ENCODE peak calls at places on chromosomes 1 and 21, in eight cellular contexts. One of them, this sample, is unnamed.
A peak's percentile ranks its signal among the peaks of the same experiment; 100 is the strongest.

GRCh38 chr1:151009206-151009587 is 948 bp downstream of the PRUNE1 start:
- DNase-seq in GM23338: no peak
- DNase-seq in CD4-positive, alpha-beta T cell: no peak
- DNase-seq in AG09309: no peak
- DNase-seq in MCF 10A: no peak
- DNase-seq in PC-9: no peak
- DNase-seq in OCI-LY7: no peak
- DNase-seq in GM13977: no peak
- DNase-seq in this sample: no peak

GRCh38 chr1:204417231-204417997 is 5.8 kb upstream of the PPP1R15B start:
- DNase-seq in PC-9: peak; percentile 77
- DNase-seq in AG09309: peak; percentile 99
- DNase-seq in GM13977: no peak
- DNase-seq in OCI-LY7: no peak
- DNase-seq in CD4-positive, alpha-beta T cell: no peak
- DNase-seq in GM23338: no peak
- DNase-seq in MCF 10A: peak; percentile 100
- DNase-seq in this sample: peak; percentile 92

GRCh38 chr1:183144752-183145151 is 41.3 kb upstream of the LAMC2 start:
- DNase-seq in GM23338: no peak
- DNase-seq in OCI-LY7: no peak
- DNase-seq in GM13977: no peak
- DNase-seq in CD4-positive, alpha-beta T cell: no peak
- DNase-seq in AG09309: no peak
- DNase-seq in PC-9: no peak
- DNase-seq in MCF 10A: no peak
- DNase-seq in this sample: peak; percentile 33

GRCh38 chr21:42171091-42172053 is 47.6 kb upstream of the ABCG1 start:
- DNase-seq in GM13977: no peak
- DNase-seq in AG09309: no peak
- DNase-seq in OCI-LY7: peak; percentile 57
- DNase-seq in MCF 10A: peak; percentile 88
- DNase-seq in CD4-positive, alpha-beta T cell: no peak
- DNase-seq in PC-9: peak; percentile 46
- DNase-seq in GM23338: no peak
- DNase-seq in this sample: no peak

GRCh38 chr1:231021540-231022031 is 18.5 kb downstream of the FAM89A start:
- DNase-seq in OCI-LY7: no peak
- DNase-seq in GM13977: no peak
- DNase-seq in CD4-positive, alpha-beta T cell: no peak
- DNase-seq in GM23338: no peak
- DNase-seq in MCF 10A: no peak
- DNase-seq in AG09309: no peak
- DNase-seq in PC-9: no peak
- DNase-seq in this sample: no peak

GRCh38 chr1:183215076-183215720 is 29.1 kb downstream of the LAMC2 start:
- DNase-seq in GM13977: no peak
- DNase-seq in PC-9: no peak
- DNase-seq in OCI-LY7: no peak
- DNase-seq in AG09309: no peak
- DNase-seq in MCF 10A: no peak
- DNase-seq in CD4-positive, alpha-beta T cell: no peak
- DNase-seq in GM23338: no peak
- DNase-seq in this sample: no peak

GRCh38 chr1:115687744-115688143 is 46.0 kb downstream of the VANGL1 start:
- DNase-seq in CD4-positive, alpha-beta T cell: no peak
- DNase-seq in GM13977: no peak
- DNase-seq in PC-9: no peak
- DNase-seq in MCF 10A: no peak
- DNase-seq in AG09309: no peak
- DNase-seq in GM23338: no peak
- DNase-seq in OCI-LY7: no peak
- DNase-seq in this sample: no peak

GRCh38 chr1:91876040-91876470 is 9.9 kb downstream of the TGFBR3 start:
- DNase-seq in OCI-LY7: no peak
- DNase-seq in GM23338: no peak
- DNase-seq in GM13977: peak; percentile 69
- DNase-seq in AG09309: no peak
- DNase-seq in CD4-positive, alpha-beta T cell: no peak
- DNase-seq in MCF 10A: no peak
- DNase-seq in PC-9: no peak
- DNase-seq in this sample: no peak

GRCh38 chr1:181089017-181089776 is 697 bp downstream of the IER5 start:
- DNase-seq in CD4-positive, alpha-beta T cell: no peak
- DNase-seq in MCF 10A: no peak
- DNase-seq in AG09309: no peak
- DNase-seq in PC-9: no peak
- DNase-seq in GM23338: peak; percentile 53
- DNase-seq in GM13977: no peak
- DNase-seq in OCI-LY7: peak; percentile 63
- DNase-seq in this sample: peak; percentile 55

GRCh38 chr1:224170748-224171478 is 12.1 kb upstream of the DEGS1 start:
- DNase-seq in PC-9: peak; percentile 25
- DNase-seq in GM23338: peak; percentile 72
- DNase-seq in CD4-positive, alpha-beta T cell: no peak
- DNase-seq in AG09309: no peak
- DNase-seq in OCI-LY7: peak; percentile 41
- DNase-seq in GM13977: no peak
- DNase-seq in MCF 10A: peak; percentile 71
- DNase-seq in this sample: no peak

GRCh38 chr1:51072040-51072439 is 30.0 kb upstream of the C1orf185 start:
- DNase-seq in MCF 10A: peak; percentile 82
- DNase-seq in PC-9: no peak
- DNase-seq in OCI-LY7: no peak
- DNase-seq in GM23338: peak; percentile 16
- DNase-seq in GM13977: no peak
- DNase-seq in CD4-positive, alpha-beta T cell: no peak
- DNase-seq in AG09309: no peak
- DNase-seq in this sample: no peak

GRCh38 chr1:53899206-53899628 is 5.2 kb downstream of the DIO1 start:
- DNase-seq in PC-9: no peak
- DNase-seq in AG09309: peak; percentile 11
- DNase-seq in OCI-LY7: no peak
- DNase-seq in CD4-positive, alpha-beta T cell: no peak
- DNase-seq in GM23338: no peak
- DNase-seq in MCF 10A: no peak
- DNase-seq in GM13977: no peak
- DNase-seq in this sample: no peak

GRCh38 chr1:41611932-41612450 is 127.5 kb upstream of the EDN2 start:
- DNase-seq in PC-9: no peak
- DNase-seq in GM23338: no peak
- DNase-seq in AG09309: no peak
- DNase-seq in CD4-positive, alpha-beta T cell: no peak
- DNase-seq in MCF 10A: no peak
- DNase-seq in GM13977: no peak
- DNase-seq in OCI-LY7: no peak
- DNase-seq in this sample: no peak

GRCh38 chr1:203289281-203289981 is 15.9 kb upstream of the BTG2 start:
- DNase-seq in OCI-LY7: peak; percentile 93
- DNase-seq in MCF 10A: no peak
- DNase-seq in GM13977: peak; percentile 88
- DNase-seq in GM23338: no peak
- DNase-seq in PC-9: no peak
- DNase-seq in CD4-positive, alpha-beta T cell: peak; percentile 86
- DNase-seq in AG09309: no peak
- DNase-seq in this sample: peak; percentile 93

GRCh38 chr1:12383786-12384185 is 154.0 kb downstream of the VPS13D start:
- DNase-seq in OCI-LY7: no peak
- DNase-seq in MCF 10A: no peak
- DNase-seq in GM23338: no peak
- DNase-seq in AG09309: no peak
- DNase-seq in GM13977: no peak
- DNase-seq in CD4-positive, alpha-beta T cell: no peak
- DNase-seq in PC-9: no peak
- DNase-seq in this sample: no peak

DNA sequence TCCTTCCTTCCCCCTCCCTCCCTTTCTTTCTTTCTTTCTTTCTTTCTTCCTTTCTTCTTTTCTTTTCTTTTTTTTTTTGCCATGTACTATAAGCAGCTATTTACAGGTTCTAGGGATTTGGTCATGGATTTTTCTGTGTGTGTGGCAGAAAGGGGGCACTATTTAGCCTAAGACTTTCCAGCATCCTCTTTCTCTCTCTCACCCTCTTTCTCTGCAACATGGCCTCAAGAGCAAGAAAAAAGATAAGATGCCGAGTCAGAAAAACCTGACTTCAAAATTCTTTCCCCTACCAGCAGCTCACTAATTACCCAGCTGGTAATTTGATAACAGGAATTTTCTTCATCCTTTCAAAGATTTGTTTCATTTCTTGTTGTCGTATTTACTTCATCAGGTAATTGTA is 458.3 kb upstream of the ADAMTS5 start:
- DNase-seq in GM13977: no peak
- DNase-seq in MCF 10A: no peak
- DNase-seq in OCI-LY7: no peak
- DNase-seq in CD4-positive, alpha-beta T cell: no peak
- DNase-seq in AG09309: no peak
- DNase-seq in GM23338: peak; percentile 58
- DNase-seq in PC-9: no peak
- DNase-seq in this sample: no peak
- TF ChIP-seq CTCF in GM13977: no peak
- TF ChIP-seq CTCF in MCF 10A: no peak
- TF ChIP-seq CTCF in OCI-LY7: no peak
- TF ChIP-seq CTCF in CD4-positive, alpha-beta T cell: no peak
- TF ChIP-seq CTCF in AG09309: no peak
- TF ChIP-seq CTCF in GM23338: peak; percentile 55
- TF ChIP-seq CTCF in PC-9: no peak
- TF ChIP-seq CTCF in this sample: no peak

DNA sequence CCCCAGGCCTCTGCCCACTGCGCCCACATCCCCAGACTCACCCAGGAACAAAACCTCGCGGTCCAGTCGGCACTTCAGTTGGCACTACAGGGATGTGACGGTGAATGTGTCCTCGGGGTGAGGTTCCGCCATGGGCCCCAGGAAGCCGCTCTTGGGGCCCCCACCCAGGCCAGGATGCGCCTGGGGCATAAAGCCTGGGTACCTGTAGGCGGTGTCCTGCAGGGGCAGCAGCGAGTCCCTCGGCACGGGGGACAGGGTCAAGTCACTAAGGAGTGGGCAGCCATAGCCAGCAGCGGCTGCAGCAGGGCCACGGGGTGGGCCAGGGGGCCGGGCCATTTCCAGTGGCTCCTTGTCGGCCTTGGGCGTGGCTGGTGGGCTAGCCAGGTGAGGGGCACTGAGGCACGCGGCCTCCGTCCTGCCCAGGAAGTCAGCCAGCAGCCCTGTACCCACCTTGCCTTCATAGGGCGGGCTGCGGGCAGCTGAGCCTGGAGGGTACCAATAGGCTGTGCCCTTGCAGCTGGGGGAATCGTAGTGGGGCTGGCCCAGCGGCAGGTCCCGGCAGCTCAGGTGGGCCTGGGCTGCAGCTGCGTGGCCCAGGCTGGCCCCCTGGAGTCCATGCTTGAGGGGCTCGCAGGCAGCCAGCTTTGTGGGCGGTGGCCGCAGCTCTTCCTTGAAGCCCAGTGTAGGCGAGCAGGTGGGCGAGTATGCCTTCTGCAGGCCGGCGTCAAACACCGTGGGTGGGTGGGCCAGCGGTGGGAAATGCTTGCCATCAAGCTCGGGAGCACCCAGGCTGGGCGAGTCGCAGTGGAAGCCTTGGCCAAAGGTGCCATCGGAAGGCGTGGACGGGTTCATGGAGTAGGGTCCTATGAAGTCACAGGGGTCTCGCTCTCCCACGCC is 56.5 kb downstream of the AHDC1 start:
- DNase-seq in MCF 10A: no peak
- DNase-seq in AG09309: no peak
- DNase-seq in GM13977: no peak
- DNase-seq in GM23338: peak; percentile 62
- DNase-seq in PC-9: no peak
- DNase-seq in OCI-LY7: no peak
- DNase-seq in CD4-positive, alpha-beta T cell: no peak
- DNase-seq in this sample: no peak
- TF ChIP-seq CTCF in MCF 10A: no peak
- TF ChIP-seq CTCF in AG09309: peak; percentile 19
- TF ChIP-seq CTCF in GM13977: peak; percentile 13
- TF ChIP-seq CTCF in GM23338: peak; percentile 67
- TF ChIP-seq CTCF in PC-9: no peak
- TF ChIP-seq CTCF in OCI-LY7: peak; percentile 41
- TF ChIP-seq CTCF in CD4-positive, alpha-beta T cell: no peak
- TF ChIP-seq CTCF in this sample: peak; percentile 6

DNA sequence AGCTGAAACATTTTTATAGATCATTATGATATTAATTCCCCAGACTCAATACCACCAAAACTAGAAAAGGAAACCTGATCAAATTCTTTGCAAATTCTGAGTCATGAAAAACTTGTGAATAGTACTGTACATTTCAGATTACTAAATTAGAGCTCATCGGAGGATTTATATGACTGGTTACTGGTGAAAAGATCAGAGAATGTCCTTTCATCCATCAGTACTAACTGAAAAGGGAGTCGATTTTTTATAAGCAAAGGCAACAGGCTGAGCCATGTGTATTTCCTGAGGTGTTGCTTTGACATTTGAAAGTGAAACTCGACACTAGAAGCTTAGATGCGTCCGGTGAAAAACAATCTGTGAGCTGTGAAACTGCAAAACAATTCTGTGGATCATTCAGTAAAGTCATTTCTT is 155.7 kb downstream of the TNFSF18 start:
- DNase-seq in GM23338: peak; percentile 14
- DNase-seq in AG09309: no peak
- DNase-seq in CD4-positive, alpha-beta T cell: peak; percentile 19
- DNase-seq in MCF 10A: no peak
- DNase-seq in OCI-LY7: peak; percentile 65
- DNase-seq in PC-9: no peak
- DNase-seq in GM13977: peak; percentile 20
- DNase-seq in this sample: no peak
- TF ChIP-seq CTCF in GM23338: no peak
- TF ChIP-seq CTCF in AG09309: no peak
- TF ChIP-seq CTCF in CD4-positive, alpha-beta T cell: no peak
- TF ChIP-seq CTCF in MCF 10A: no peak
- TF ChIP-seq CTCF in OCI-LY7: no peak
- TF ChIP-seq CTCF in PC-9: no peak
- TF ChIP-seq CTCF in GM13977: no peak
- TF ChIP-seq CTCF in this sample: no peak

GRCh38 chr1:90114521-90115141 is 119.7 kb downstream of the ZNF326 start:
- DNase-seq in AG09309: peak; percentile 18
- DNase-seq in MCF 10A: peak; percentile 67
- DNase-seq in CD4-positive, alpha-beta T cell: no peak
- DNase-seq in GM13977: peak; percentile 23
- DNase-seq in GM23338: peak; percentile 83
- DNase-seq in OCI-LY7: peak; percentile 51
- DNase-seq in PC-9: no peak
- DNase-seq in this sample: peak; percentile 59
- TF ChIP-seq CTCF in AG09309: peak; percentile 65
- TF ChIP-seq CTCF in MCF 10A: peak; percentile 62
- TF ChIP-seq CTCF in CD4-positive, alpha-beta T cell: peak; percentile 58
- TF ChIP-seq CTCF in GM13977: peak; percentile 63
- TF ChIP-seq CTCF in GM23338: peak; percentile 77
- TF ChIP-seq CTCF in OCI-LY7: peak; percentile 92
- TF ChIP-seq CTCF in PC-9: peak; percentile 95
- TF ChIP-seq CTCF in this sample: peak; percentile 64

This sample was measured in NB4.